ENCODE peak calls at places on chromosome 15, in six cellular contexts. One of them, this sample, is unnamed.

GRCh38 chr15:37594431-37594830 is 340.0 kb upstream of the TMCO5A start:
- DNase-seq in neural progenitor cell: no peak
- DNase-seq in GM23248: no peak
- DNase-seq in MM.1S: peak; percentile 67
- DNase-seq in GM23338: no peak
- DNase-seq in OCI-LY7: no peak
- DNase-seq in this sample: no peak

GRCh38 chr15:85137507-85138175 is 156.0 kb downstream of the PDE8A start:
- DNase-seq in MM.1S: no peak
- DNase-seq in GM23338: no peak
- DNase-seq in GM23248: no peak
- DNase-seq in OCI-LY7: no peak
- DNase-seq in neural progenitor cell: peak; percentile 44
- DNase-seq in this sample: no peak

GRCh38 chr15:50024183-50024795 is 94.7 kb downstream of the ATP8B4 start:
- DNase-seq in GM23248: no peak
- DNase-seq in OCI-LY7: no peak
- DNase-seq in GM23338: no peak
- DNase-seq in neural progenitor cell: no peak
- DNase-seq in MM.1S: no peak
- DNase-seq in this sample: peak; percentile 7

GRCh38 chr15:71559098-71559497 is 251.3 kb upstream of the NR2E3 start:
- DNase-seq in MM.1S: no peak
- DNase-seq in neural progenitor cell: no peak
- DNase-seq in GM23338: no peak
- DNase-seq in GM23248: peak; percentile 45
- DNase-seq in OCI-LY7: no peak
- DNase-seq in this sample: no peak

GRCh38 chr15:70344666-70345065 is 246.9 kb upstream of the TLE3 start:
- DNase-seq in GM23338: no peak
- DNase-seq in GM23248: no peak
- DNase-seq in OCI-LY7: no peak
- DNase-seq in neural progenitor cell: no peak
- DNase-seq in MM.1S: no peak
- DNase-seq in this sample: no peak

GRCh38 chr15:73683624-73684536 is at the start of gene CD276:
- DNase-seq in OCI-LY7: no peak
- DNase-seq in neural progenitor cell: peak; percentile 93
- DNase-seq in MM.1S: peak; percentile 60
- DNase-seq in GM23338: peak; percentile 81
- DNase-seq in GM23248: peak; percentile 85
- DNase-seq in this sample: peak; percentile 89

GRCh38 chr15:98330258-98330657 is 318.1 kb upstream of the IGF1R start:
- DNase-seq in neural progenitor cell: no peak
- DNase-seq in GM23338: no peak
- DNase-seq in MM.1S: no peak
- DNase-seq in GM23248: no peak
- DNase-seq in OCI-LY7: no peak
- DNase-seq in this sample: no peak

GRCh38 chr15:75639191-75639708 is 774 bp downstream of the IMP3 start:
- DNase-seq in OCI-LY7: peak; percentile 22
- DNase-seq in GM23338: peak; percentile 32
- DNase-seq in neural progenitor cell: no peak
- DNase-seq in GM23248: peak; percentile 51
- DNase-seq in MM.1S: no peak
- DNase-seq in this sample: no peak

GRCh38 chr15:86231864-86232801 is 152.5 kb downstream of the AGBL1 start:
- DNase-seq in OCI-LY7: peak; percentile 37
- DNase-seq in MM.1S: peak; percentile 46
- DNase-seq in neural progenitor cell: peak; percentile 73
- DNase-seq in GM23338: peak; percentile 83
- DNase-seq in GM23248: peak; percentile 27
- DNase-seq in this sample: peak; percentile 73

GRCh38 chr15:47870956-47871625 is 153.8 kb downstream of the SEMA6D start:
- DNase-seq in MM.1S: no peak
- DNase-seq in neural progenitor cell: no peak
- DNase-seq in GM23338: no peak
- DNase-seq in GM23248: peak; percentile 30
- DNase-seq in OCI-LY7: no peak
- DNase-seq in this sample: peak; percentile 37

GRCh38 chr15:32651229-32651837 is 9.8 kb downstream of the SCG5 start:
- DNase-seq in MM.1S: peak; percentile 70
- DNase-seq in GM23338: peak; percentile 86
- DNase-seq in neural progenitor cell: peak; percentile 74
- DNase-seq in GM23248: peak; percentile 86
- DNase-seq in OCI-LY7: peak; percentile 63
- DNase-seq in this sample: peak; percentile 70

GRCh38 chr15:83365370-83365938 is 81.0 kb upstream of the BNC1 start:
- DNase-seq in GM23248: peak; percentile 84
- DNase-seq in neural progenitor cell: peak; percentile 68
- DNase-seq in MM.1S: peak; percentile 50
- DNase-seq in OCI-LY7: no peak
- DNase-seq in GM23338: peak; percentile 76
- DNase-seq in this sample: peak; percentile 72

GRCh38 chr15:43370310-43370974 is 401 bp downstream of the ZSCAN29 start:
- DNase-seq in GM23248: peak; percentile 65
- DNase-seq in MM.1S: no peak
- DNase-seq in GM23338: peak; percentile 66
- DNase-seq in neural progenitor cell: peak; percentile 80
- DNase-seq in OCI-LY7: no peak
- DNase-seq in this sample: peak; percentile 54

GRCh38 chr15:38589502-38589901 is 24.9 kb upstream of the RASGRP1 start:
- DNase-seq in GM23248: peak; percentile 92
- DNase-seq in MM.1S: no peak
- DNase-seq in GM23338: no peak
- DNase-seq in OCI-LY7: no peak
- DNase-seq in neural progenitor cell: no peak
- DNase-seq in this sample: peak; percentile 68

GRCh38 chr15:57551717-57552677 is 39.7 kb upstream of the MYZAP start:
- DNase-seq in GM23338: peak; percentile 89
- DNase-seq in OCI-LY7: no peak
- DNase-seq in MM.1S: no peak
- DNase-seq in GM23248: peak; percentile 81
- DNase-seq in neural progenitor cell: peak; percentile 82
- DNase-seq in this sample: peak; percentile 69

GRCh38 chr15:66931768-66932633 is 133.4 kb upstream of the SMAD3 start:
- DNase-seq in OCI-LY7: no peak
- DNase-seq in MM.1S: no peak
- DNase-seq in GM23338: peak; percentile 27
- DNase-seq in neural progenitor cell: peak; percentile 85
- DNase-seq in GM23248: peak; percentile 72
- DNase-seq in this sample: peak; percentile 78

GRCh38 chr15:85704021-85704420 is 90.7 kb downstream of the KLHL25 start:
- DNase-seq in GM23338: no peak
- DNase-seq in OCI-LY7: no peak
- DNase-seq in MM.1S: no peak
- DNase-seq in GM23248: peak; percentile 67
- DNase-seq in neural progenitor cell: no peak
- DNase-seq in this sample: no peak

GRCh38 chr15:67927501-67928156 is 87.8 kb upstream of the RNU6-1 start:
- DNase-seq in MM.1S: no peak
- DNase-seq in OCI-LY7: no peak
- DNase-seq in GM23248: peak; percentile 31
- DNase-seq in neural progenitor cell: no peak
- DNase-seq in GM23338: no peak
- DNase-seq in this sample: peak; percentile 90

GRCh38 chr15:82585072-82585471 is 44.8 kb upstream of the RPS17 start:
- DNase-seq in neural progenitor cell: no peak
- DNase-seq in GM23338: peak; percentile 44
- DNase-seq in GM23248: peak; percentile 70
- DNase-seq in OCI-LY7: no peak
- DNase-seq in MM.1S: no peak
- DNase-seq in this sample: peak; percentile 43

GRCh38 chr15:70562906-70563305 is 200.5 kb downstream of the UACA start:
- DNase-seq in MM.1S: no peak
- DNase-seq in GM23338: no peak
- DNase-seq in OCI-LY7: no peak
- DNase-seq in GM23248: no peak
- DNase-seq in neural progenitor cell: no peak
- DNase-seq in this sample: no peak

GRCh38 chr15:70088427-70088826 is 9.3 kb downstream of the TLE3 start:
- DNase-seq in neural progenitor cell: no peak
- DNase-seq in GM23338: no peak
- DNase-seq in OCI-LY7: no peak
- DNase-seq in MM.1S: no peak
- DNase-seq in GM23248: no peak
- DNase-seq in this sample: no peak

GRCh38 chr15:74616020-74616939 is 644 bp downstream of the CLK3 start:
- DNase-seq in OCI-LY7: peak; percentile 56
- DNase-seq in GM23338: peak; percentile 48
- DNase-seq in GM23248: peak; percentile 85
- DNase-seq in MM.1S: peak; percentile 69
- DNase-seq in neural progenitor cell: peak; percentile 69
- DNase-seq in this sample: peak; percentile 86

GRCh38 chr15:77823736-77824135 is 191.0 kb upstream of the LINGO1 start:
- DNase-seq in OCI-LY7: no peak
- DNase-seq in neural progenitor cell: no peak
- DNase-seq in GM23338: no peak
- DNase-seq in GM23248: no peak
- DNase-seq in MM.1S: no peak
- DNase-seq in this sample: no peak

GRCh38 chr15:27412413-27412812 is 441.4 kb downstream of the GABRG3 start:
- DNase-seq in MM.1S: no peak
- DNase-seq in neural progenitor cell: peak; percentile 37
- DNase-seq in GM23248: no peak
- DNase-seq in GM23338: peak; percentile 65
- DNase-seq in OCI-LY7: no peak
- DNase-seq in this sample: peak; percentile 10

GRCh38 chr15:85394552-85395333 is 14.3 kb downstream of the AKAP13 start:
- DNase-seq in neural progenitor cell: no peak
- DNase-seq in MM.1S: peak; percentile 31
- DNase-seq in GM23338: no peak
- DNase-seq in OCI-LY7: no peak
- DNase-seq in GM23248: no peak
- DNase-seq in this sample: peak; percentile 12

GRCh38 chr15:55457401-55458022 is 49.2 kb downstream of the PIERCE2 start:
- DNase-seq in GM23338: no peak
- DNase-seq in neural progenitor cell: no peak
- DNase-seq in OCI-LY7: no peak
- DNase-seq in GM23248: no peak
- DNase-seq in MM.1S: no peak
- DNase-seq in this sample: no peak

GRCh38 chr15:89177633-89178306 is 43.6 kb downstream of the RLBP1 start:
- DNase-seq in GM23248: peak; percentile 85
- DNase-seq in MM.1S: peak; percentile 64
- DNase-seq in GM23338: peak; percentile 87
- DNase-seq in neural progenitor cell: peak; percentile 76
- DNase-seq in OCI-LY7: peak; percentile 69
- DNase-seq in this sample: peak; percentile 81

GRCh38 chr15:51320843-51321242 is 17.6 kb downstream of the CYP19A1 start:
- DNase-seq in neural progenitor cell: no peak
- DNase-seq in OCI-LY7: no peak
- DNase-seq in GM23338: no peak
- DNase-seq in GM23248: no peak
- DNase-seq in MM.1S: no peak
- DNase-seq in this sample: no peak

DNA sequence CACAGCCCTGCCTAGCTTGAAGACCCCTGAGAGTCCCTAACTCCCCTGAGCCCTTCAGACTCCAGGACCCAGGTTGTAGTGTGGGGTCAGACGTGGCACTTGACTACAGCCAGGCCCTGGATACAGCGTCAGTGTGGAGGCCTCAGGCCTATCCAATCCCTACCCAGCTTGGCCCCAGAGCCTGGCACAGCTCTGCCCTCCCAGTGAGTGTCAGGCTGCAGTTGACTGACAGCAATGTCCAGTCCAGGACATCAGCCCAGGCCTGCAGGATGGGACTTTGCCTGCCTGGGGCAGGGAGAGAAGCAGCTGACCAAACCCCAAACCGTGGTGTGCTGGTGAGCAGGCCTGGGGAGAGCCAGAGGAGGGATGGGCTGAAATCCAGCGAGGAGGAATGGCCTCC is 27.3 kb downstream of the KLF13 start:
- DNase-seq in OCI-LY7: no peak
- DNase-seq in GM23338: no peak
- DNase-seq in neural progenitor cell: no peak
- DNase-seq in GM23248: peak; percentile 32
- DNase-seq in MM.1S: no peak
- DNase-seq in this sample: no peak
- TF ChIP-seq EZH2phosphoT487 in OCI-LY7: no peak
- TF ChIP-seq EZH2phosphoT487 in GM23338: no peak
- TF ChIP-seq EZH2phosphoT487 in neural progenitor cell: no peak
- TF ChIP-seq EZH2phosphoT487 in GM23248: no peak
- TF ChIP-seq EZH2phosphoT487 in MM.1S: no peak
- TF ChIP-seq EZH2phosphoT487 in this sample: no peak

GRCh38 chr15:63504247-63504978 is at the start of gene USP3:
- DNase-seq in GM23338: peak; percentile 97
- DNase-seq in neural progenitor cell: peak; percentile 97
- DNase-seq in GM23248: peak; percentile 97
- DNase-seq in OCI-LY7: peak; percentile 97
- DNase-seq in MM.1S: peak; percentile 96
- DNase-seq in this sample: peak; percentile 97
- H3K4me1 ChIP-seq in GM23338: peaks cover 49% of the 10 kb centered on the region
- H3K4me1 ChIP-seq in neural progenitor cell: peaks cover 15% of the 10 kb centered on the region
- H3K4me1 ChIP-seq in GM23248: peaks cover 30% of the 10 kb centered on the region
- H3K4me1 ChIP-seq in OCI-LY7: peaks cover 72% of the 10 kb centered on the region
- H3K4me1 ChIP-seq in MM.1S: peaks cover 30% of the 10 kb centered on the region
- H3K4me1 ChIP-seq in this sample: peaks cover 53% of the 10 kb centered on the region

GRCh38 chr15:30042556-30042955 is 40.2 kb upstream of the GOLGA8J start:
- DNase-seq in GM23338: no peak
- DNase-seq in MM.1S: no peak
- DNase-seq in GM23248: no peak
- DNase-seq in OCI-LY7: no peak
- DNase-seq in neural progenitor cell: peak; percentile 24
- DNase-seq in this sample: no peak
- TF ChIP-seq EZH2phosphoT487 in GM23338: no peak
- TF ChIP-seq EZH2phosphoT487 in MM.1S: no peak
- TF ChIP-seq EZH2phosphoT487 in GM23248: no peak
- TF ChIP-seq EZH2phosphoT487 in OCI-LY7: no peak
- TF ChIP-seq EZH2phosphoT487 in neural progenitor cell: no peak
- TF ChIP-seq EZH2phosphoT487 in this sample: no peak

DNA sequence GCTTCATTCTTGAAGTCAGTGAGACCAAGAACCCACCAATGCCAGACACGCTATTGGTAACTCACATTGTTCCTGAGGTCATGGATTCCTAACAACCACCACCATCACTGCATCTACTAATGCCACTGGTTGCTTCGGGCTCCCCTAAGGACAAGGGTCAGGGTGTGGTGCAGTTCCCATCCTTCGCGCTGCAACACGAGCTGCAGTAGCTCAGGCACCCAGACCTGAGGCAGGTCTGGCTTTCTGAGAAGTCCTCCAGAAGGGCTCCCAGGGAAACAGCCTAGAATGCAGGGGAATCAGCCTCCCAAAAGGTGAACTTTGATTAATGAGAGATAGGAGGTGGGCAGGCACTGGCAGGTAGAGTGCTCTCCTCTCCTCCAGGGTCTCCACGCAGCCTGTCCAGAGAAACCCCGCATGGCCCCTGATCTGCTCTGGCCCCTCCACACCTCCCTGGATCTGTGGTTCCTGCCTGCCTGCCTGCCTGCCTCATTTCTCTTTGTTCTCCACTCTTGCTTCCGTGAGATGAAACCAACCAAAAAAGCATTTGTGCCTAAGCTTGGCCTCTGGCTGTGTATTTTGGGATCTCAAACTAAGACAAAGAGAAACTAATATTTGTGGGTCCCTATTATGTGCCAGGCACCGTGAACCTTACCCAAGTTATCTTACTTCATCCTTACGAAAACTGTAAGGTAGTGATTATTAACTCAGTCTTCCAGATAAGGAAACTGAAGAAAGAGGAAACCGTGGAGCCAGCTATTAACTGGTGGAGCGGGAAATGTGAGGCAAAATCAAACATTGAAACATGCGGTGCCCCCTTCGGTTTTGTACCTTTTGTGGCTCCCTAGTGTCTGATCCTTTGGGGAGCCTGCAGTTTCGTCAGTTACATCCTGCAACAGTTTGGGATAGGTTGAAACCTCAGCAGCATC is 43.9 kb upstream of the USP3 start:
- DNase-seq in OCI-LY7: no peak
- DNase-seq in GM23338: no peak
- DNase-seq in GM23248: no peak
- DNase-seq in neural progenitor cell: no peak
- DNase-seq in MM.1S: no peak
- DNase-seq in this sample: no peak
- H3K4me1 ChIP-seq in OCI-LY7: peaks cover 13% of the 10 kb centered on the region
- H3K4me1 ChIP-seq in GM23338: no peaks in the 10 kb centered on the region
- H3K4me1 ChIP-seq in GM23248: peaks cover 12% of the 10 kb centered on the region
- H3K4me1 ChIP-seq in neural progenitor cell: peaks cover 23% of the 10 kb centered on the region
- H3K4me1 ChIP-seq in MM.1S: peaks cover 15% of the 10 kb centered on the region
- H3K4me1 ChIP-seq in this sample: peaks cover 36% of the 10 kb centered on the region